ENCODE peak calls at places on chromosomes 1 and 21, in five cellular contexts. One of them, this sample, is unnamed.
A peak's percentile ranks its signal among the peaks of the same experiment; 100 is the strongest.

GRCh38 chr21:34129039-34129891 is 55.9 kb downstream of the MRPS6 start:
- DNase-seq in C1 segment of cervical spinal cord: peak; percentile 37
- DNase-seq in posterior cingulate gyrus: peak; percentile 91
- DNase-seq in fibroblast of the aortic adventitia: peak; percentile 88
- DNase-seq in AG08395: peak; percentile 78
- DNase-seq in this sample: peak; percentile 89

GRCh38 chr1:245092638-245092976 is 62.2 kb upstream of the KIF26B start:
- DNase-seq in C1 segment of cervical spinal cord: no peak
- DNase-seq in posterior cingulate gyrus: no peak
- DNase-seq in fibroblast of the aortic adventitia: no peak
- DNase-seq in AG08395: no peak
- DNase-seq in this sample: no peak

GRCh38 chr1:25562101-25562927 is 18.9 kb downstream of the LDLRAP1 start:
- DNase-seq in C1 segment of cervical spinal cord: no peak
- DNase-seq in posterior cingulate gyrus: no peak
- DNase-seq in fibroblast of the aortic adventitia: no peak
- DNase-seq in AG08395: no peak
- DNase-seq in this sample: no peak

GRCh38 chr1:32876341-32877210 is 5.9 kb upstream of the FNDC5 start:
- DNase-seq in C1 segment of cervical spinal cord: no peak
- DNase-seq in posterior cingulate gyrus: peak; percentile 92
- DNase-seq in fibroblast of the aortic adventitia: peak; percentile 43
- DNase-seq in AG08395: peak; percentile 80
- DNase-seq in this sample: no peak

GRCh38 chr1:231761747-231762541 is 135.4 kb downstream of the DISC1 start:
- DNase-seq in C1 segment of cervical spinal cord: no peak
- DNase-seq in posterior cingulate gyrus: no peak
- DNase-seq in fibroblast of the aortic adventitia: no peak
- DNase-seq in AG08395: no peak
- DNase-seq in this sample: no peak

GRCh38 chr1:227072991-227073390 is 132.9 kb downstream of the COQ8A start:
- DNase-seq in C1 segment of cervical spinal cord: no peak
- DNase-seq in posterior cingulate gyrus: no peak
- DNase-seq in fibroblast of the aortic adventitia: peak; percentile 21
- DNase-seq in AG08395: no peak
- DNase-seq in this sample: peak; percentile 47

GRCh38 chr1:84174051-84174556 is 30.0 kb downstream of the PRKACB start:
- DNase-seq in C1 segment of cervical spinal cord: no peak
- DNase-seq in posterior cingulate gyrus: no peak
- DNase-seq in fibroblast of the aortic adventitia: peak; percentile 39
- DNase-seq in AG08395: peak; percentile 34
- DNase-seq in this sample: peak; percentile 91

GRCh38 chr1:179121159-179121938 is 39.5 kb downstream of the TOR3A start:
- DNase-seq in C1 segment of cervical spinal cord: no peak
- DNase-seq in posterior cingulate gyrus: no peak
- DNase-seq in fibroblast of the aortic adventitia: peak; percentile 82
- DNase-seq in AG08395: peak; percentile 45
- DNase-seq in this sample: peak; percentile 52

GRCh38 chr1:79704067-79704466 is 697.5 kb upstream of the ADGRL4 start:
- DNase-seq in C1 segment of cervical spinal cord: no peak
- DNase-seq in posterior cingulate gyrus: no peak
- DNase-seq in fibroblast of the aortic adventitia: no peak
- DNase-seq in AG08395: no peak
- DNase-seq in this sample: no peak

GRCh38 chr1:243959998-243960397 is 91.1 kb upstream of the ZBTB18 start:
- DNase-seq in C1 segment of cervical spinal cord: no peak
- DNase-seq in posterior cingulate gyrus: peak; percentile 59
- DNase-seq in fibroblast of the aortic adventitia: no peak
- DNase-seq in AG08395: no peak
- DNase-seq in this sample: no peak

GRCh38 chr21:46116189-46116845 is 18.4 kb downstream of the COL6A2 start:
- DNase-seq in C1 segment of cervical spinal cord: no peak
- DNase-seq in posterior cingulate gyrus: no peak
- DNase-seq in fibroblast of the aortic adventitia: no peak
- DNase-seq in AG08395: no peak
- DNase-seq in this sample: no peak

GRCh38 chr1:43704838-43705237 is 2.5 kb upstream of the ST3GAL3 start:
- DNase-seq in C1 segment of cervical spinal cord: no peak
- DNase-seq in posterior cingulate gyrus: peak; percentile 87
- DNase-seq in fibroblast of the aortic adventitia: peak; percentile 71
- DNase-seq in AG08395: peak; percentile 52
- DNase-seq in this sample: peak; percentile 47

GRCh38 chr21:36087362-36088138 is 17.7 kb downstream of the CBR1 start:
- DNase-seq in C1 segment of cervical spinal cord: peak; percentile 62
- DNase-seq in posterior cingulate gyrus: peak; percentile 97
- DNase-seq in fibroblast of the aortic adventitia: no peak
- DNase-seq in AG08395: no peak
- DNase-seq in this sample: peak; percentile 24